ENCODE peak calls at places on chromosomes 6 and 20, in seven cellular contexts. One of them, this sample, is unnamed.

GRCh38 chr20:63740070-63740500 is 509 bp downstream of the SLC2A4RG start:
- DNase-seq in neuronal stem cell: peak; percentile 59
- DNase-seq in trophoblast cell: no peak
- DNase-seq in H9: peak; percentile 32
- DNase-seq in H1: no peak
- DNase-seq in IMR-90: peak; percentile 7
- DNase-seq in mesenchymal stem cell: peak; percentile 38
- DNase-seq in this sample: peak; percentile 44

GRCh38 chr20:63752411-63753101 is 13.0 kb downstream of the SLC2A4RG start:
- DNase-seq in H1: no peak
- DNase-seq in trophoblast cell: no peak
- DNase-seq in neuronal stem cell: no peak
- DNase-seq in H9: peak; percentile 57
- DNase-seq in mesenchymal stem cell: no peak
- DNase-seq in IMR-90: no peak
- DNase-seq in this sample: no peak

GRCh38 chr6:165910184-165910583 is 247.1 kb upstream of the PDE10A start:
- DNase-seq in H1: no peak
- DNase-seq in mesenchymal stem cell: peak; percentile 67
- DNase-seq in neuronal stem cell: no peak
- DNase-seq in H9: no peak
- DNase-seq in trophoblast cell: peak; percentile 8
- DNase-seq in IMR-90: peak; percentile 82
- DNase-seq in this sample: peak; percentile 6

GRCh38 chr20:54043044-54043967 is 27.1 kb downstream of the BCAS1 start:
- DNase-seq in mesenchymal stem cell: no peak
- DNase-seq in IMR-90: no peak
- DNase-seq in H9: no peak
- DNase-seq in H1: no peak
- DNase-seq in trophoblast cell: no peak
- DNase-seq in neuronal stem cell: no peak
- DNase-seq in this sample: no peak

GRCh38 chr6:43205849-43206248 is 23.4 kb downstream of the DNPH1 start:
- DNase-seq in H1: no peak
- DNase-seq in IMR-90: no peak
- DNase-seq in neuronal stem cell: no peak
- DNase-seq in trophoblast cell: no peak
- DNase-seq in mesenchymal stem cell: no peak
- DNase-seq in H9: no peak
- DNase-seq in this sample: no peak

GRCh38 chr20:56504373-56505005 is 20.1 kb upstream of the FAM209A start:
- DNase-seq in mesenchymal stem cell: peak; percentile 6
- DNase-seq in IMR-90: no peak
- DNase-seq in neuronal stem cell: no peak
- DNase-seq in H9: peak; percentile 37
- DNase-seq in H1: no peak
- DNase-seq in trophoblast cell: no peak
- DNase-seq in this sample: peak; percentile 16

GRCh38 chr6:131966443-131966842 is 15.3 kb upstream of the CCN2 start:
- DNase-seq in IMR-90: peak; percentile 28
- DNase-seq in H9: no peak
- DNase-seq in neuronal stem cell: no peak
- DNase-seq in H1: no peak
- DNase-seq in mesenchymal stem cell: peak; percentile 98
- DNase-seq in trophoblast cell: no peak
- DNase-seq in this sample: no peak

GRCh38 chr6:111566873-111567517 is 38.7 kb downstream of the TRAF3IP2 start:
- DNase-seq in H1: no peak
- DNase-seq in neuronal stem cell: no peak
- DNase-seq in trophoblast cell: no peak
- DNase-seq in H9: no peak
- DNase-seq in mesenchymal stem cell: no peak
- DNase-seq in IMR-90: no peak
- DNase-seq in this sample: no peak

GRCh38 chr6:143112084-143112768 is 51.5 kb downstream of the AIG1 start:
- DNase-seq in IMR-90: no peak
- DNase-seq in neuronal stem cell: no peak
- DNase-seq in trophoblast cell: no peak
- DNase-seq in H9: no peak
- DNase-seq in mesenchymal stem cell: no peak
- DNase-seq in H1: no peak
- DNase-seq in this sample: no peak

GRCh38 chr6:110399219-110400071 is 15.9 kb downstream of the DDO start:
- DNase-seq in neuronal stem cell: no peak
- DNase-seq in H1: no peak
- DNase-seq in trophoblast cell: no peak
- DNase-seq in mesenchymal stem cell: no peak
- DNase-seq in H9: no peak
- DNase-seq in IMR-90: no peak
- DNase-seq in this sample: no peak

GRCh38 chr20:8764289-8764962 is 304.5 kb upstream of the PLCB4 start:
- DNase-seq in trophoblast cell: no peak
- DNase-seq in H9: no peak
- DNase-seq in neuronal stem cell: no peak
- DNase-seq in mesenchymal stem cell: no peak
- DNase-seq in IMR-90: no peak
- DNase-seq in H1: no peak
- DNase-seq in this sample: no peak

GRCh38 chr6:26104457-26105108 is 17.4 kb downstream of the HFE start:
- DNase-seq in H1: no peak
- DNase-seq in mesenchymal stem cell: no peak
- DNase-seq in trophoblast cell: no peak
- DNase-seq in IMR-90: no peak
- DNase-seq in neuronal stem cell: no peak
- DNase-seq in H9: peak; percentile 39
- DNase-seq in this sample: peak; percentile 22

GRCh38 chr6:112343375-112343774 is 3.8 kb upstream of the RFPL4B start:
- DNase-seq in neuronal stem cell: no peak
- DNase-seq in mesenchymal stem cell: no peak
- DNase-seq in IMR-90: no peak
- DNase-seq in trophoblast cell: no peak
- DNase-seq in H9: no peak
- DNase-seq in H1: no peak
- DNase-seq in this sample: no peak

GRCh38 chr6:44254957-44255808 is 2.1 kb downstream of the SLC35B2 start:
- DNase-seq in trophoblast cell: peak; percentile 26
- DNase-seq in H9: peak; percentile 72
- DNase-seq in IMR-90: no peak
- DNase-seq in mesenchymal stem cell: no peak
- DNase-seq in H1: no peak
- DNase-seq in neuronal stem cell: no peak
- DNase-seq in this sample: peak; percentile 41

GRCh38 chr20:61220131-61220530 is 31.9 kb upstream of the CDH4 start:
- DNase-seq in H9: no peak
- DNase-seq in neuronal stem cell: no peak
- DNase-seq in mesenchymal stem cell: no peak
- DNase-seq in trophoblast cell: no peak
- DNase-seq in IMR-90: no peak
- DNase-seq in H1: no peak
- DNase-seq in this sample: no peak

GRCh38 chr6:135440087-135440792 is 57.3 kb downstream of the AHI1 start:
- DNase-seq in neuronal stem cell: no peak
- DNase-seq in H9: no peak
- DNase-seq in trophoblast cell: no peak
- DNase-seq in IMR-90: no peak
- DNase-seq in mesenchymal stem cell: no peak
- DNase-seq in H1: no peak
- DNase-seq in this sample: no peak

GRCh38 chr20:25237610-25238318 is 10.1 kb upstream of the PYGB start:
- DNase-seq in mesenchymal stem cell: peak; percentile 100
- DNase-seq in neuronal stem cell: no peak
- DNase-seq in trophoblast cell: peak; percentile 85
- DNase-seq in H1: no peak
- DNase-seq in H9: no peak
- DNase-seq in IMR-90: peak; percentile 100
- DNase-seq in this sample: peak; percentile 93

GRCh38 chr20:21701171-21701876 is 4.1 kb upstream of the PAX1 start:
- DNase-seq in H9: peak; percentile 73
- DNase-seq in mesenchymal stem cell: no peak
- DNase-seq in H1: no peak
- DNase-seq in IMR-90: no peak
- DNase-seq in trophoblast cell: no peak
- DNase-seq in neuronal stem cell: no peak
- DNase-seq in this sample: no peak
- H3K23ac ChIP-seq in H9: no peak overlapping the region
- H3K23ac ChIP-seq in mesenchymal stem cell: no peak overlapping the region
- H3K23ac ChIP-seq in H1: no peak overlapping the region
- H3K23ac ChIP-seq in IMR-90: no peak overlapping the region
- H3K23ac ChIP-seq in trophoblast cell: no peak overlapping the region
- H3K23ac ChIP-seq in neuronal stem cell: no peak overlapping the region
- H3K23ac ChIP-seq in this sample: no peak overlapping the region

GRCh38 chr20:62484478-62484877 is 8.7 kb upstream of the GATA5 start:
- DNase-seq in mesenchymal stem cell: no peak
- DNase-seq in H1: no peak
- DNase-seq in H9: no peak
- DNase-seq in trophoblast cell: no peak
- DNase-seq in neuronal stem cell: no peak
- DNase-seq in IMR-90: no peak
- DNase-seq in this sample: no peak

GRCh38 chr20:62486431-62486954 is 10.7 kb upstream of the GATA5 start:
- DNase-seq in IMR-90: no peak
- DNase-seq in H1: no peak
- DNase-seq in neuronal stem cell: no peak
- DNase-seq in trophoblast cell: no peak
- DNase-seq in H9: no peak
- DNase-seq in mesenchymal stem cell: no peak
- DNase-seq in this sample: no peak

GRCh38 chr20:62487125-62487524 is 11.3 kb upstream of the GATA5 start:
- DNase-seq in mesenchymal stem cell: no peak
- DNase-seq in H9: no peak
- DNase-seq in trophoblast cell: no peak
- DNase-seq in H1: no peak
- DNase-seq in IMR-90: no peak
- DNase-seq in neuronal stem cell: no peak
- DNase-seq in this sample: no peak

GRCh38 chr20:62485062-62485700 is 9.4 kb upstream of the GATA5 start:
- DNase-seq in IMR-90: peak; percentile 14
- DNase-seq in neuronal stem cell: no peak
- DNase-seq in mesenchymal stem cell: peak; percentile 37
- DNase-seq in trophoblast cell: no peak
- DNase-seq in H1: no peak
- DNase-seq in H9: no peak
- DNase-seq in this sample: peak; percentile 71

GRCh38 chr20:62485701-62486089 is 9.9 kb upstream of the GATA5 start:
- DNase-seq in H9: no peak
- DNase-seq in trophoblast cell: no peak
- DNase-seq in mesenchymal stem cell: no peak
- DNase-seq in IMR-90: no peak
- DNase-seq in H1: no peak
- DNase-seq in neuronal stem cell: no peak
- DNase-seq in this sample: no peak
- H3K27me3 ChIP-seq in H9: peaks cover 23% of the 10 kb centered on the region
- H3K27me3 ChIP-seq in trophoblast cell: peaks cover 6% of the 10 kb centered on the region
- H3K27me3 ChIP-seq in mesenchymal stem cell: peaks cover 96% of the 10 kb centered on the region
- H3K27me3 ChIP-seq in IMR-90: peaks cover 96% of the 10 kb centered on the region
- H3K27me3 ChIP-seq in H1: peaks cover 49% of the 10 kb centered on the region
- H3K27me3 ChIP-seq in neuronal stem cell: peaks cover 17% of the 10 kb centered on the region
- H3K27me3 ChIP-seq in this sample: peaks cover 4% of the 10 kb centered on the region

GRCh38 chr6:16751251-16751946 is 9.9 kb downstream of the ATXN1 start:
- DNase-seq in IMR-90: peak; percentile 53
- DNase-seq in neuronal stem cell: no peak
- DNase-seq in mesenchymal stem cell: peak; percentile 32
- DNase-seq in H9: no peak
- DNase-seq in H1: no peak
- DNase-seq in trophoblast cell: no peak
- DNase-seq in this sample: no peak
- H3K4me1 ChIP-seq in IMR-90: peaks cover 18% of the 10 kb centered on the region
- H3K4me1 ChIP-seq in neuronal stem cell: peaks cover under 1% of the 10 kb centered on the region
- H3K4me1 ChIP-seq in mesenchymal stem cell: peaks cover 2% of the 10 kb centered on the region
- H3K4me1 ChIP-seq in H9: no peaks in the 10 kb centered on the region
- H3K4me1 ChIP-seq in H1: no peaks in the 10 kb centered on the region
- H3K4me1 ChIP-seq in trophoblast cell: no peaks in the 10 kb centered on the region
- H3K4me1 ChIP-seq in this sample: peaks cover 2% of the 10 kb centered on the region

GRCh38 chr6:33787954-33788693 is 806 bp downstream of the LEMD2 start:
- DNase-seq in IMR-90: peak; percentile 79
- DNase-seq in H1: no peak
- DNase-seq in mesenchymal stem cell: peak; percentile 87
- DNase-seq in neuronal stem cell: no peak
- DNase-seq in trophoblast cell: peak; percentile 13
- DNase-seq in H9: peak; percentile 60
- DNase-seq in this sample: peak; percentile 82
- H3K23ac ChIP-seq in IMR-90: peak overlapping the region; percentile 61
- H3K23ac ChIP-seq in H1: no peak overlapping the region
- H3K23ac ChIP-seq in mesenchymal stem cell: no peak overlapping the region
- H3K23ac ChIP-seq in neuronal stem cell: peak overlapping the region; percentile 52
- H3K23ac ChIP-seq in trophoblast cell: no peak overlapping the region
- H3K23ac ChIP-seq in H9: no peak overlapping the region
- H3K23ac ChIP-seq in this sample: no peak overlapping the region

GRCh38 chr20:58218665-58219341 is 9.7 kb downstream of the ANKRD60 start:
- DNase-seq in H9: no peak
- DNase-seq in H1: no peak
- DNase-seq in IMR-90: no peak
- DNase-seq in mesenchymal stem cell: no peak
- DNase-seq in neuronal stem cell: no peak
- DNase-seq in trophoblast cell: no peak
- DNase-seq in this sample: no peak
- H3K27me3 ChIP-seq in H9: no peaks in the 10 kb centered on the region
- H3K27me3 ChIP-seq in H1: no peaks in the 10 kb centered on the region
- H3K27me3 ChIP-seq in IMR-90: peaks cover 48% of the 10 kb centered on the region
- H3K27me3 ChIP-seq in mesenchymal stem cell: peaks cover 89% of the 10 kb centered on the region
- H3K27me3 ChIP-seq in neuronal stem cell: no peaks in the 10 kb centered on the region
- H3K27me3 ChIP-seq in trophoblast cell: no peaks in the 10 kb centered on the region
- H3K27me3 ChIP-seq in this sample: no peaks in the 10 kb centered on the region

DNA sequence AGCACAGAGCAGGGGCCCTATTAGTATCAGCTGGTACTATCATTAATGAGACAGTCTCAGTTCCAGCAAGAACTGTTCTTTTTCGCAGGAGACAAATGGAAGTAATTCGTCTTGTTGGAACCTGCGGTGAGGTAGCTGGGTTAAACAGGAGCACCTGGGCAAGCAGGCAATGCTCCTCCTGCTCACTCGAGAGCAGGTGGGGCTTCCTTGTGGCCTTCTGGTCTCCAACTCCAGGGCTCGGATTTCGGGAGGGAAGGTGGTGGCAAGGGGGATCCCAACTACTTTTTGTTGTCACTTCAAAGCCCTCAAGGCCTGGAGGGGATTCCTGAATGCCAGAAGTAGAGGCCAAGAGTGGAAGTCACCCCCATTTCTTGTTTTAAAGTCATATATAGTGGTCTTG is 1.3 kb upstream of the SPEF1 start:
- DNase-seq in IMR-90: no peak
- DNase-seq in H9: no peak
- DNase-seq in H1: no peak
- DNase-seq in neuronal stem cell: no peak
- DNase-seq in mesenchymal stem cell: no peak
- DNase-seq in trophoblast cell: no peak
- DNase-seq in this sample: no peak
- H3K4me1 ChIP-seq in IMR-90: peaks cover 16% of the 10 kb centered on the region
- H3K4me1 ChIP-seq in H9: no peaks in the 10 kb centered on the region
- H3K4me1 ChIP-seq in H1: no peaks in the 10 kb centered on the region
- H3K4me1 ChIP-seq in neuronal stem cell: peaks cover 3% of the 10 kb centered on the region
- H3K4me1 ChIP-seq in mesenchymal stem cell: peaks cover 45% of the 10 kb centered on the region
- H3K4me1 ChIP-seq in trophoblast cell: peaks cover 31% of the 10 kb centered on the region
- H3K4me1 ChIP-seq in this sample: no peaks in the 10 kb centered on the region

DNA sequence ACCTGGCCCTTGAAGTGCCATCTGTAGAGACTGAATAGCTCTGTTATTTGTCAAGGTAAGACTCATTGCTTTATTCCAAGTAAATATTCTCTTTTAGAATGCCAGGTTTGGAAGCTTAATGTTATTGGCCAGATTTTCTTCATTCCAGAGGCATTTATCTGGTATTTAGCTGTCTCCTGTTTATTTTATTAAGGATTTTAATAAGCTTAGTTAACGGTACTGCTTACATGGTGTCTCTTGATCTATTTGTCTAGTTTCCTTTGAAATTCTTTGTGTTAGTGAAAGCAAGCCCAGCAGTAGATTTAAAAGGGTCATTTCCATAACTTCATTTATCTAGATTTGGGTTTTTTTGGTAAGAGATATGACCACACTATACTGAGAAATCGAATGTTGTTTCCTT is 7.7 kb downstream of the RALY start:
- DNase-seq in IMR-90: peak; percentile 61
- DNase-seq in H9: no peak
- DNase-seq in neuronal stem cell: no peak
- DNase-seq in mesenchymal stem cell: no peak
- DNase-seq in H1: no peak
- DNase-seq in trophoblast cell: no peak
- DNase-seq in this sample: no peak
- H3K23ac ChIP-seq in IMR-90: no peak overlapping the region
- H3K23ac ChIP-seq in H9: no peak overlapping the region
- H3K23ac ChIP-seq in neuronal stem cell: no peak overlapping the region
- H3K23ac ChIP-seq in mesenchymal stem cell: no peak overlapping the region
- H3K23ac ChIP-seq in H1: no peak overlapping the region
- H3K23ac ChIP-seq in trophoblast cell: no peak overlapping the region
- H3K23ac ChIP-seq in this sample: no peak overlapping the region

This sample was measured in mesendoderm.